ENCODE peak calls at places on chromosomes 6 and 20, in eight cellular contexts. C is SJSA1; Q is ovary; N is DND-41; L is testis; V is CD8-positive, alpha-beta T cell; M is transverse colon; F is neuronal stem cell. X is an unnamed sample.

GRCh38 chr20:43584448-43585138 is 6.1 kb upstream of the IFT52 start:
- DNase-seq in C (no peak), Q (no peak), N (no peak), L (no peak), V (no peak), M (no peak), F (no peak), X (no peak)

GRCh38 chr6:51335543-51335942 is 516.9 kb downstream of the TFAP2B start:
- DNase-seq in C (no peak), Q (no peak), N (no peak), L (peak; percentile 17), V (no peak), M (no peak), F (no peak), X (no peak)

GRCh38 chr6:78611097-78611625 is 256.2 kb upstream of the IRAK1BP1 start:
- DNase-seq in C (no peak), Q (no peak), N (no peak), L (no peak), V (no peak), M (no peak), F (no peak), X (peak; percentile 75)

GRCh38 chr6:85460951-85461805 is 11.3 kb downstream of the NT5E start:
- DNase-seq in C (no peak), Q (peak; percentile 80), N (peak; percentile 30), L (no peak), V (peak; percentile 53), M (no peak), F (no peak), X (peak; percentile 35)

GRCh38 chr6:52724406-52725121 is 38.7 kb downstream of the GSTA2 start:
- DNase-seq in C (peak; percentile 70), Q (peak; percentile 19), N (peak; percentile 61), L (peak; percentile 88), V (peak; percentile 40), M (peak; percentile 81), F (peak; percentile 20), X (peak; percentile 87)

GRCh38 chr20:22582960-22583772 is 1.2 kb downstream of the FOXA2 start:
- DNase-seq in C (no peak), Q (no peak), N (no peak), L (no peak), V (no peak), M (peak; percentile 19), F (no peak), X (no peak)

GRCh38 chr6:39377530-39377929 is 55.0 kb upstream of the KCNK16 start:
- DNase-seq in C (peak; percentile 61), Q (peak; percentile 69), N (peak; percentile 15), L (peak; percentile 84), V (no peak), M (peak; percentile 73), F (peak; percentile 74), X (peak; percentile 19)

GRCh38 chr20:41394081-41394480 is 27.5 kb upstream of the EMILIN3 start:
- DNase-seq in C (no peak), Q (no peak), N (no peak), L (no peak), V (no peak), M (no peak), F (no peak), X (no peak)

GRCh38 chr6:80022803-80023202 is 18.4 kb downstream of the TTK start:
- DNase-seq in C (no peak), Q (no peak), N (no peak), L (no peak), V (no peak), M (no peak), F (no peak), X (no peak)

GRCh38 chr20:59751075-59751711 is 146.9 kb downstream of the PHACTR3 start:
- DNase-seq in C (no peak), Q (peak; percentile 70), N (peak; percentile 53), L (peak; percentile 84), V (no peak), M (peak; percentile 67), F (peak; percentile 60), X (peak; percentile 62)

GRCh38 chr6:159654483-159655098 is 38.5 kb downstream of the SOD2 start:
- DNase-seq in C (no peak), Q (no peak), N (no peak), L (no peak), V (no peak), M (no peak), F (peak; percentile 48), X (peak; percentile 43)

DNA sequence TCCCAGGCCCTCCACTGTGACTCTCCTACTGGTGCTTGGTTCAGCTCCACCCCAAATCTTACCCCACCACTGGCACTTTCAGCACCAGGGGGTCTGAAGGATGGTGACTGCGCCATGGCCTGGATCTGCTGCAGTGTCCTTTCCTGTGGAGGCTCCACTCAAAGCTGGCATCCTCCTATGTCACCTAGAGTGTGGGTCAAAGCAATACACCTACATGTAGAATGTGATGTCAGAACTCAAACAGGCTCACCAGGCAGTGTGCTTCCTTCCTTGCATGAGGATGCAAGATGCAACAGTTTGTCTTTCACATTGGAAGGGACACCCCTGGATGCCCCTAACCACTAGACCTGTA is 32.8 kb upstream of the MICB start:
- DNase-seq in C (no peak), Q (no peak), N (no peak), L (no peak), V (no peak), M (no peak), F (no peak), X (no peak)
- H3K4me3 ChIP-seq in C (no peak overlapping the region), Q (no peak overlapping the region), N (no peak overlapping the region), L (no peak overlapping the region), V (peak overlapping the region; percentile 82), M (no peak overlapping the region), F (no peak overlapping the region), X (no peak overlapping the region)

GRCh38 chr20:18267815-18268214 is 20.5 kb upstream of the ZNF133 start:
- DNase-seq in C (no peak), Q (no peak), N (no peak), L (no peak), V (no peak), M (no peak), F (peak; percentile 95), X (no peak)

GRCh38 chr20:18272451-18272850 is 15.9 kb upstream of the ZNF133 start:
- DNase-seq in C (no peak), Q (no peak), N (no peak), L (no peak), V (no peak), M (no peak), F (no peak), X (peak; percentile 66)

GRCh38 chr20:18266282-18266681 is 22.0 kb upstream of the ZNF133 start:
- DNase-seq in C (no peak), Q (no peak), N (no peak), L (no peak), V (no peak), M (no peak), F (no peak), X (no peak)

GRCh38 chr20:18273738-18274137 is 14.6 kb upstream of the ZNF133 start:
- DNase-seq in C (no peak), Q (no peak), N (no peak), L (no peak), V (no peak), M (no peak), F (no peak), X (no peak)

GRCh38 chr20:18271160-18271559 is 17.2 kb upstream of the ZNF133 start:
- DNase-seq in C (no peak), Q (no peak), N (no peak), L (no peak), V (no peak), M (no peak), F (no peak), X (peak; percentile 53)
- H3K9me3 ChIP-seq in C (no peaks in the 10 kb centered on the region), Q (peaks cover 2% of the 10 kb centered on the region), N (no peaks in the 10 kb centered on the region), L (no peaks in the 10 kb centered on the region), V (no peaks in the 10 kb centered on the region), M (no peaks in the 10 kb centered on the region), F (no peaks in the 10 kb centered on the region), X (no peaks in the 10 kb centered on the region)

DNA sequence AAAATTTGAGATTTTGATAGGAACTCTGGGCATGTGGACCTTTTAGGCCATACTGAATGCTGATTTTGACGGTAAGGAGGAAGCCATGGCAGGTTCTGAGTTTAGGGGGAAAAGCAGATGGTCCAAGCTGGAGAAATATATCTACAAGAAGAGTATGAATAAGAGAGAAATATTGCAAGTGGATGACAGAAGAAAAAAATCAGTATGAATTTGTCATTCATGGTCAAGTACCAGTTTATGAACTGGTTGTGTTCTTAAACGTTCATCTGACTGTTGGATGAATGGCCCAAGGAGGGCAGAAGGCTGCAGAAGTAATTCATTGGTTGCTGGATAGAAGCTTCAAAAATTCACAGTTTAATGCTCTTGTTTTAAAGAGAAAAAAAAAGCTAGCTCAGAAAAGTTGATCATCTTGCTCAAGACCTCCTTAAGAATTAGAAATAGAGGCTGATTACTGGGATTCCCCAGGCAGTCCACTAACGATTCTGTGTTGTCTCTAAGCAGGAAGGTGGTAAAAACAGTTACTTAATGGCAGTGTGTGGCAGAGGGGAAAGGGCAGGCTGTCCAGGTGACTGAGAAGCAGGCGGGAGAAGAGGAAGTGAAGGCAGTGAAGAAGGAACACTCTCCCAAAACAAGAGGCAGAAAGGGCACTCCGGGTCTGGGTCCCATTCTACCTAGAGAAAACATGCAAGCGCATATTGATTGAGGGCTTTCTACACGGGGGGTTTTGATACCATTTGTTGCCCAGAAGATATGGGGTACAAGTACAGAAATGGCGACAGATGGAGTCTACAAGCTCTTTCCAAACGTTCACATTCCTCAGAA is 2.0 kb upstream of the DUSP22 start:
- DNase-seq in C (no peak), Q (no peak), N (no peak), L (no peak), V (no peak), M (no peak), F (no peak), X (no peak)
- H3K4me3 ChIP-seq in C (no peak overlapping the region), Q (no peak overlapping the region), N (no peak overlapping the region), L (no peak overlapping the region), V (no peak overlapping the region), M (no peak overlapping the region), F (no peak overlapping the region), X (no peak overlapping the region)

GRCh38 chr6:119442776-119443184 is 93.2 kb upstream of the MAN1A1 start:
- DNase-seq in C (no peak), Q (no peak), N (peak; percentile 42), L (peak; percentile 28), V (no peak), M (peak; percentile 48), F (no peak), X (no peak)
- H3K9me3 ChIP-seq in C (no peaks in the 10 kb centered on the region), Q (no peaks in the 10 kb centered on the region), N (no peaks in the 10 kb centered on the region), L (no peaks in the 10 kb centered on the region), V (no peaks in the 10 kb centered on the region), M (no peaks in the 10 kb centered on the region), F (no peaks in the 10 kb centered on the region), X (no peaks in the 10 kb centered on the region)